ENCODE peak calls at places on chromosomes 2 and 18, in ten cellular contexts. F is A549, Y is sigmoid colon, E is IMR-90, Q is endothelial cell of umbilical vein, M is spleen, N is stomach, O is transverse colon, T is tibial nerve, A is gastrocnemius medialis. C is an unnamed sample. For H3K4me1, the result is how much of the 10 kb centered on the place peaks cover.

GRCh38 chr2:26757873-26758789 is 6.0 kb upstream of the SLC35F6 start:
- DNase-seq in F (peak), Y (no peak), E (peak), Q (peak), M (no peak), N (peak), O (no peak), T (no peak), A (peak), C (peak)

GRCh38 chr2:112541315-112542122 is 746 bp upstream of the POLR1B start:
- DNase-seq in F (peak), Y (peak), E (peak), Q (no peak), M (peak), N (no peak), O (peak), T (peak), A (no peak), C (no peak)

GRCh38 chr2:149166958-149167810 is 128.7 kb downstream of the LYPD6B start:
- DNase-seq in F (no peak), Y (no peak), E (no peak), Q (no peak), M (no peak), N (no peak), O (no peak), T (no peak), A (no peak), C (no peak)

GRCh38 chr18:22676423-22676822 is 256.7 kb upstream of the RBBP8 start:
- DNase-seq in F (no peak), Y (no peak), E (peak), Q (no peak), M (no peak), N (no peak), O (no peak), T (no peak), A (no peak), C (no peak)

GRCh38 chr2:20453087-20453486 is 6.2 kb downstream of the RHOB start:
- DNase-seq in F (no peak), Y (peak), E (no peak), Q (peak), M (no peak), N (peak), O (no peak), T (no peak), A (peak), C (no peak)

GRCh38 chr18:10040287-10041011 is 126.6 kb downstream of the VAPA start:
- DNase-seq in F (no peak), Y (no peak), E (peak), Q (peak), M (no peak), N (peak), O (no peak), T (no peak), A (no peak), C (peak)

GRCh38 chr2:128293426-128293755 is 25.3 kb downstream of the HS6ST1 start:
- DNase-seq in F (no peak), Y (no peak), E (no peak), Q (no peak), M (peak), N (no peak), O (no peak), T (no peak), A (no peak), C (no peak)

GRCh38 chr18:73318732-73319479 is 451.1 kb upstream of the NETO1 start:
- DNase-seq in F (no peak), Y (no peak), E (peak), Q (no peak), M (no peak), N (no peak), O (no peak), T (no peak), A (no peak), C (no peak)

GRCh38 chr2:85273732-85274731 is 53.8 kb downstream of the TGOLN2 start:
- DNase-seq in F (no peak), Y (peak), E (peak), Q (peak), M (no peak), N (no peak), O (peak), T (no peak), A (no peak), C (peak)

GRCh38 chr2:7573166-7573845 is 656.1 kb downstream of the RNF144A start:
- DNase-seq in F (no peak), Y (no peak), E (no peak), Q (no peak), M (no peak), N (no peak), O (no peak), T (no peak), A (no peak), C (no peak)

GRCh38 chr2:150487537-150488429 is at the start of gene RND3:
- DNase-seq in F (peak), Y (peak), E (peak), Q (peak), M (peak), N (peak), O (peak), T (peak), A (peak), C (peak)

GRCh38 chr2:240672076-240672700 is 10.5 kb downstream of the AQP12B start:
- DNase-seq in F (no peak), Y (no peak), E (no peak), Q (no peak), M (no peak), N (no peak), O (no peak), T (no peak), A (no peak), C (no peak)

GRCh38 chr2:72350852-72351251 is 203.2 kb upstream of the CYP26B1 start:
- DNase-seq in F (no peak), Y (no peak), E (no peak), Q (peak), M (no peak), N (no peak), O (no peak), T (no peak), A (no peak), C (no peak)

GRCh38 chr2:204313256-204313655 is 232.0 kb upstream of the PARD3B start:
- DNase-seq in F (no peak), Y (no peak), E (no peak), Q (no peak), M (no peak), N (no peak), O (no peak), T (no peak), A (no peak), C (no peak)

GRCh38 chr18:32907656-32908441 is 135.0 kb upstream of the KLHL14 start:
- DNase-seq in F (no peak), Y (no peak), E (no peak), Q (no peak), M (no peak), N (no peak), O (no peak), T (no peak), A (no peak), C (no peak)

GRCh38 chr2:36754578-36754977 is 58.1 kb downstream of the VIT start:
- DNase-seq in F (no peak), Y (no peak), E (no peak), Q (no peak), M (no peak), N (no peak), O (no peak), T (no peak), A (no peak), C (no peak)

GRCh38 chr2:42928161-42928691 is 135.8 kb upstream of the HAAO start:
- DNase-seq in F (no peak), Y (no peak), E (no peak), Q (no peak), M (no peak), N (no peak), O (peak), T (no peak), A (no peak), C (peak)
- H3K4me1 ChIP-seq in F (under half), Y (under half), E (half or more), Q (half or more), M (under half), N (half or more), O (half or more), T (half or more), A (half or more), C (under half)

GRCh38 chr2:130884503-130884902 is 47.8 kb downstream of the ARHGEF4 start:
- DNase-seq in F (no peak), Y (no peak), E (no peak), Q (no peak), M (no peak), N (no peak), O (no peak), T (no peak), A (no peak), C (no peak)
- TF ChIP-seq CTCF in F (no peak), Y (no peak), E (no peak), Q (no peak), M (no peak), N (no peak), O (no peak), T (no peak), A (no peak), C (no peak)

GRCh38 chr2:62209427-62209991 is 13.6 kb downstream of the B3GNT2 start:
- DNase-seq in F (no peak), Y (no peak), E (no peak), Q (no peak), M (no peak), N (no peak), O (no peak), T (no peak), A (no peak), C (no peak)
- TF ChIP-seq POLR2A in F (no peak), Y (no peak), E (no peak), Q (no peak), M (no peak), N (no peak), O (no peak), T (no peak), A (no peak), C (no peak)

GRCh38 chr2:11742702-11743530 is 3.5 kb upstream of the LPIN1 start:
- DNase-seq in F (no peak), Y (no peak), E (no peak), Q (no peak), M (no peak), N (no peak), O (no peak), T (no peak), A (no peak), C (no peak)

GRCh38 chr2:11743531-11743815 is 3.0 kb upstream of the LPIN1 start:
- DNase-seq in F (no peak), Y (no peak), E (no peak), Q (no peak), M (no peak), N (no peak), O (no peak), T (no peak), A (no peak), C (no peak)

GRCh38 chr2:11744631-11745394 is 1.6 kb upstream of the LPIN1 start:
- DNase-seq in F (peak), Y (peak), E (peak), Q (peak), M (peak), N (no peak), O (no peak), T (no peak), A (peak), C (no peak)

GRCh38 chr2:11742317-11742701 is 4.1 kb upstream of the LPIN1 start:
- DNase-seq in F (no peak), Y (no peak), E (peak), Q (no peak), M (no peak), N (no peak), O (no peak), T (no peak), A (no peak), C (no peak)

DNA sequence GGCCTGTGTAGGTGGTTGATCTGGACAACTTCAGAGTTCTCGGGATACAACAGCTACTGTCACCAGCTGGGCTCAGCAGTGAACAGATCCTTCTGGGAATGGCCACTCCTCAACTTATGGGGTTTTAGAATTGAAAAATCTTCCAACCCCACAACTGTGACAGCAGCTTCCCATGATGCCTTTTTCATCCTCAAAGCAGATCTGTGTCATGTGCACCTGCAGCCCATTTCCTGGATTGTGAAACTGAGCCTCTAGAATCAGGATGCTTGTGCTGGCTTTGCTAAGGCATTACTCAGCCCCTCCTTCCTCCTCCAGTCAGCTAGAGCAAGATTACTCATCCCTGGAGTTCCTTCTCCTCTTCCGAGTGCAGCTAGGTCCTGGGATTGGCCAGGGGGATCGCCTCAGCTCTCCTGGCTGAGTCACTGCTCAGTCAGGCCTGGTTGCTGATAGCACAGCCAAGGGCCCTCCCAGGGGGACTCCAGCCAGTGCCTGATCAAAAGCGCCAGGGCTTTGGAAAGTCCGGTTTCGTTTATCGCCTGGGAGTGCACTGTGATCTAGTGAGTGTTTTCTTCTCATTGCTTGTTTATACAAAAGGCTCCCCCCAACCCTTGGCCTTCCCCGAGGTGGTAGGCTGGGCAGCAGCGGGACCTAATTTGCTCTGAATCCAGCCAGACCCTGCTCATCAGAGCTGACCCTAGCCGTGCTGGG is 2.4 kb upstream of the LPIN1 start:
- DNase-seq in F (peak), Y (peak), E (peak), Q (peak), M (peak), N (peak), O (peak), T (peak), A (peak), C (peak)
- H3K4me1 ChIP-seq in F (under half), Y (under half), E (under half), Q (half or more), M (under half), N (half or more), O (under half), T (under half), A (under half), C (under half)

DNA sequence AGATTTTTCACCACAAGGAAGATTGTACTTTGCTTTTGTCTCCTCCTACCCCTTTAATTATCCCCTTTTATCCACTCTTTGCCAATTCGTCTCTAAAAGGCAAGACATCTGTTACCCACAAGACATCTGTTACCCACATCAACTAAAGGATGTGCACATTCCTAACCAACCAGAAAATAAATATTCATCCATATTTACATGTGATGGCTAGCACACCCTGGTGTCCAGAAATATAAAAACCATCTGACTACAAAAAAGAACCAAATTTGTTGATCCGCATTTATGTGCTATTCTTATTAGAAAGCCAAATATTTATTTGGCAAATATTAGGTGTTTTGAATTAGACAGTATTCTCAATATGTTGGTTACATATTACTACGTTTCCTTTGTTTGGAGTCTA is 35.7 kb downstream of the ACVR1C start:
- DNase-seq in F (no peak), Y (no peak), E (peak), Q (peak), M (no peak), N (no peak), O (no peak), T (no peak), A (no peak), C (no peak)
- TF ChIP-seq CTCF in F (peak), Y (no peak), E (peak), Q (no peak), M (no peak), N (no peak), O (peak), T (no peak), A (no peak), C (no peak)

DNA sequence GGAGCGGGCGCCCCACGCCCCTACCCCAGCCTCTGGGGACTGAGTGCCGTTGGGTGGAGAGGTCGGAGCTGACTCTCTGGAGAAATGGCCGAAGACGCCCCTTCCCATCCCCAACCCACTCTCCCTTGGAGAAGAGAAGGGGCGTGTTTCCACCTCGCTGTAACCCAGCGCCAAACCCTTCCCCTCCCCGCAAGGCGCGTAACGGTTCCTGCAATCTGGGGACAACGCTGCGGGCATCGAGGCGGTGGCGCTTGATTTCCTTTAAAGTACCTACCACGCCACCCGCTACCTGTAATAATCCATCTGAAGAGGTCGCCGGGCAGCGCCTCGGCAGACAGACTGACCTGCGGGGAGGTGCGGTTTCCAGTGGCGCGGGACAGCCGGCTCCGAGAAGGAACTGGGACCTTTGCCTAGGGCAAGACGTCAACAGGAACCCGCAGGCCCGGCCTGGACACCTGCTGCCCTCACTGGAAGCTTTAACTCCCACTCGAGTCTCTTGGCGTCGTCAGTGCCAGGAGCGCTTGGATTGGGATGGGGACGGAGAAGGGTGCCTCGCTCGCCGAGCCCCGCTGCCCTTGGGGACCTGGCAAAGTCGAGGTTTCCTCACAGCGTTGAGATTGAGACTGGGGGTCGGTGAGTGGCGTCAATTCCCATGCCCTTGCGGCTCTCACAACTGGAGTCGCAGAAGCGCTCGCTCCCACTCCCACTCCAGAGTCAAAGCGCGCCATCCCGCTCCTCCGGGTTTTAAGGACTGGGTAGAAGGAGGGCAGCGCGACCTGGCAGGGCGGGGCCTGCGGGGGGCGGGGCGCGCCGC is at the start of gene CYP1B1:
- DNase-seq in F (peak), Y (peak), E (no peak), Q (no peak), M (peak), N (no peak), O (no peak), T (no peak), A (no peak), C (peak)
- TF ChIP-seq POLR2A in F (peak), Y (no peak), E (no peak), Q (no peak), M (no peak), N (no peak), O (no peak), T (peak), A (peak), C (peak)